ENCODE peak calls at places on chromosomes 1 and 21, in seven cellular contexts. L is H9, C is IMR-90, B is mesendoderm, Q is H1, K is neuronal stem cell, J is trophoblast cell. P is an unnamed sample.
A peak's percentile ranks its signal among the peaks of the same experiment; 100 is the strongest.

GRCh38 chr1:54606096-54606989 is 17.0 kb downstream of the FAM151A start:
- DNase-seq in J (no peak), L (no peak), K (no peak), C (no peak), B (no peak), Q (no peak), P (no peak)

GRCh38 chr1:29360768-29361167 is 124.4 kb downstream of the PTPRU start:
- DNase-seq in Q (no peak), K (no peak), C (no peak), B (no peak), J (no peak), L (peak; percentile 8), P (no peak)

GRCh38 chr1:233614173-233614742 is 352 bp downstream of the KCNK1 start:
- DNase-seq in Q (no peak), K (peak; percentile 6), L (peak; percentile 70), B (peak; percentile 85), C (peak; percentile 19), J (peak; percentile 80), P (peak; percentile 8)

GRCh38 chr1:212752934-212753497 is 38.6 kb downstream of the NSL1 start:
- DNase-seq in K (no peak), B (no peak), L (no peak), C (no peak), Q (no peak), J (no peak), P (peak; percentile 62)

GRCh38 chr21:30620080-30620479 is 347 bp upstream of the KRTAP20-4 start:
- DNase-seq in Q (no peak), K (no peak), B (no peak), J (no peak), C (no peak), L (no peak), P (no peak)

GRCh38 chr21:22827422-22827821 is 1829.2 kb downstream of the NCAM2 start:
- DNase-seq in Q (no peak), J (no peak), B (no peak), L (no peak), K (no peak), C (no peak), P (no peak)

GRCh38 chr1:207021139-207021861 is 11.3 kb downstream of the C1orf116 start:
- DNase-seq in J (no peak), C (peak; percentile 73), L (no peak), K (no peak), Q (no peak), B (peak; percentile 59), P (no peak)

GRCh38 chr1:9909222-9910046 is 635 bp downstream of the CTNNBIP1 start:
- DNase-seq in L (no peak), K (no peak), J (peak; percentile 25), C (no peak), B (peak; percentile 21), Q (no peak), P (no peak)

GRCh38 chr1:174157157-174157806 is 2.0 kb upstream of the RABGAP1L start:
- DNase-seq in C (no peak), Q (no peak), B (no peak), J (no peak), L (no peak), K (no peak), P (no peak)

GRCh38 chr1:68459796-68460195 is 10.0 kb upstream of the RPE65 start:
- DNase-seq in B (no peak), J (no peak), K (no peak), C (peak; percentile 37), L (no peak), Q (no peak), P (peak; percentile 29)

GRCh38 chr1:236759252-236759859 is 35.7 kb upstream of the MTR start:
- DNase-seq in Q (no peak), K (peak; percentile 45), L (no peak), B (peak; percentile 58), J (peak; percentile 81), C (peak; percentile 42), P (peak; percentile 51)

GRCh38 chr1:17875171-17875881 is 120.2 kb downstream of the ACTL8 start:
- DNase-seq in L (no peak), K (no peak), Q (no peak), J (no peak), C (peak; percentile 83), B (no peak), P (peak; percentile 54)

GRCh38 chr1:229508823-229509337 is 739 bp upstream of the NUP133 start:
- DNase-seq in B (peak; percentile 13), Q (no peak), L (no peak), C (no peak), K (no peak), J (no peak), P (no peak)

GRCh38 chr1:66505671-66506392 is 28.1 kb upstream of the SGIP1 start:
- DNase-seq in K (no peak), Q (no peak), L (no peak), J (peak; percentile 8), B (no peak), C (peak; percentile 82), P (peak; percentile 57)

GRCh38 chr1:184101571-184101970 is 50.0 kb downstream of the TSEN15 start:
- DNase-seq in Q (no peak), K (no peak), C (no peak), J (no peak), L (no peak), B (no peak), P (no peak)

GRCh38 chr1:84871181-84871580 is 21.8 kb downstream of the LPAR3 start:
- DNase-seq in B (no peak), L (no peak), K (no peak), Q (no peak), J (no peak), C (no peak), P (no peak)

GRCh38 chr1:111733183-111733995 is 5.8 kb downstream of the INKA2 start:
- DNase-seq in Q (no peak), L (no peak), C (peak; percentile 91), K (no peak), J (peak; percentile 37), B (peak; percentile 83), P (peak; percentile 99)

GRCh38 chr1:79128726-79129125 is 122.2 kb upstream of the ADGRL4 start:
- DNase-seq in C (peak; percentile 93), L (no peak), B (no peak), K (no peak), J (peak; percentile 52), Q (no peak), P (peak; percentile 78)

GRCh38 chr1:65309317-65310077 is at the start of gene DNAJC6:
- DNase-seq in C (peak; percentile 42), Q (peak; percentile 44), K (peak; percentile 90), L (peak; percentile 90), J (peak; percentile 77), B (peak; percentile 88), P (peak; percentile 81)

GRCh38 chr1:46180082-46180616 is 3.9 kb upstream of the P3R3URF start:
- DNase-seq in L (peak; percentile 83), K (no peak), Q (peak; percentile 66), B (peak; percentile 70), C (no peak), J (peak; percentile 62), P (no peak)

GRCh38 chr21:43771199-43771675 is 4.9 kb downstream of the CSTB start:
- DNase-seq in B (no peak), L (no peak), K (no peak), J (peak; percentile 21), C (no peak), Q (no peak), P (peak; percentile 31)

GRCh38 chr1:68571499-68571898 is 74.6 kb upstream of the DEPDC1 start:
- DNase-seq in B (no peak), C (no peak), J (no peak), Q (no peak), K (no peak), L (no peak), P (no peak)

GRCh38 chr1:23732363-23733224 is 10.7 kb upstream of the ELOA start:
- DNase-seq in C (peak; percentile 65), B (no peak), L (no peak), Q (no peak), J (no peak), K (no peak), P (no peak)

GRCh38 chr1:23741609-23742008 is 1.7 kb upstream of the ELOA start:
- DNase-seq in C (no peak), J (no peak), K (no peak), B (no peak), L (no peak), Q (no peak), P (no peak)

GRCh38 chr1:23736437-23737134 is 6.7 kb upstream of the ELOA start:
- DNase-seq in L (no peak), J (no peak), Q (no peak), B (no peak), K (no peak), C (no peak), P (no peak)
- H2BK120ac ChIP-seq in L (no peak overlapping the region), J (no peak overlapping the region), Q (no peak overlapping the region), B (no peak overlapping the region), K (no peak overlapping the region), C (no peak overlapping the region), P (no peak overlapping the region)

DNA sequence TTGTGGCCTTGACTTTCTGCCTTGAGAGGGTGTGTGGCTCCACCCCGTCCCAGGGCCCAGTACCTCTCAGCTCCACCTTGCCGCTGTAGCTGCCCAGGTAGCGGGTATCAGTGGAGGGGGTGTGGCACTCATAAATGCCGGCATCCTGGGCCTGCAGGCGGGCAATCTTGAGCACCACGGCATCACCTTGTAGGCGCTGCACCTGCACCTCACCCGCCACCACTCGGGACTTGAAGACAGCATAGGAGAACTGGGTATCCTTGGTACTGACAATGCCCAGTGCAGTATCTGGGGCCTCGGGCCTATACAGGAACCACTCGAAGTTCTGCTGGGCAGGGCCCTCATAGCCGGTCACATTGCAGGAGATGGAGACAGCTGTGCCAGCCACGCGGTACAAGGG is 3.6 kb downstream of the IGSF8 start:
- DNase-seq in C (no peak), J (no peak), L (no peak), K (no peak), Q (no peak), B (no peak), P (no peak)
- H3K27ac ChIP-seq in C (no peak overlapping the region), J (no peak overlapping the region), L (no peak overlapping the region), K (no peak overlapping the region), Q (peak overlapping the region; percentile 25), B (no peak overlapping the region), P (no peak overlapping the region)

GRCh38 chr1:87786861-87787548 is 458.3 kb downstream of the LMO4 start:
- DNase-seq in Q (no peak), C (no peak), J (no peak), L (no peak), K (no peak), B (peak; percentile 81), P (no peak)
- H2BK120ac ChIP-seq in Q (no peak overlapping the region), C (no peak overlapping the region), J (no peak overlapping the region), L (no peak overlapping the region), K (no peak overlapping the region), B (no peak overlapping the region), P (no peak overlapping the region)

GRCh38 chr1:1358433-1359201 is at the start of gene MXRA8:
- DNase-seq in J (peak; percentile 62), K (no peak), C (peak; percentile 82), B (peak; percentile 78), L (peak; percentile 66), Q (no peak), P (peak; percentile 89)
- H3K27ac ChIP-seq in J (peak within 1 kb of the TSS; percentile 97), K (peak within 1 kb of the TSS; percentile 88), C (peak within 1 kb of the TSS; percentile 96), B (no peak within 1 kb of the TSS), L (no peak within 1 kb of the TSS), Q (no peak within 1 kb of the TSS), P (peak within 1 kb of the TSS; percentile 98)